ENCODE peak calls at places on chromosomes 7 and 10, in five cellular contexts. One of them, this sample, is unnamed.

GRCh38 chr7:31651800-31652326 is 35.2 kb upstream of the PPP1R17 start:
- DNase-seq in mesenchymal stem cell: no peak
- DNase-seq in H1: no peak
- DNase-seq in neuronal stem cell: no peak
- DNase-seq in mesendoderm: peak
- DNase-seq in this sample: no peak

GRCh38 chr7:8908889-8909288 is 475.5 kb downstream of the NXPH1 start:
- DNase-seq in mesendoderm: no peak
- DNase-seq in mesenchymal stem cell: no peak
- DNase-seq in neuronal stem cell: no peak
- DNase-seq in H1: no peak
- DNase-seq in this sample: no peak

GRCh38 chr10:98238391-98238790 is 29.6 kb downstream of the LOXL4 start:
- DNase-seq in mesendoderm: no peak
- DNase-seq in H1: no peak
- DNase-seq in neuronal stem cell: no peak
- DNase-seq in mesenchymal stem cell: no peak
- DNase-seq in this sample: no peak

GRCh38 chr10:94137747-94138146 is 144.0 kb downstream of the PLCE1 start:
- DNase-seq in mesenchymal stem cell: no peak
- DNase-seq in H1: no peak
- DNase-seq in mesendoderm: no peak
- DNase-seq in neuronal stem cell: no peak
- DNase-seq in this sample: peak

GRCh38 chr7:51732951-51733350 is 416.3 kb upstream of the COBL start:
- DNase-seq in mesenchymal stem cell: no peak
- DNase-seq in mesendoderm: peak
- DNase-seq in H1: no peak
- DNase-seq in neuronal stem cell: no peak
- DNase-seq in this sample: no peak

GRCh38 chr7:105734233-105734632 is 142.2 kb downstream of the ATXN7L1 start:
- DNase-seq in H1: no peak
- DNase-seq in mesendoderm: no peak
- DNase-seq in mesenchymal stem cell: peak
- DNase-seq in neuronal stem cell: no peak
- DNase-seq in this sample: peak

GRCh38 chr7:28068811-28069216 is 111.8 kb downstream of the JAZF1 start:
- DNase-seq in H1: no peak
- DNase-seq in neuronal stem cell: no peak
- DNase-seq in mesendoderm: no peak
- DNase-seq in mesenchymal stem cell: peak
- DNase-seq in this sample: peak

GRCh38 chr7:100157334-100158228 is 942 bp downstream of the TRAPPC14 start:
- DNase-seq in mesendoderm: peak
- DNase-seq in mesenchymal stem cell: peak
- DNase-seq in neuronal stem cell: no peak
- DNase-seq in H1: no peak
- DNase-seq in this sample: peak

GRCh38 chr10:46282460-46283216 is 4.2 kb upstream of the ANTXRL start:
- DNase-seq in neuronal stem cell: peak
- DNase-seq in mesenchymal stem cell: peak
- DNase-seq in mesendoderm: peak
- DNase-seq in H1: peak
- DNase-seq in this sample: peak

GRCh38 chr10:119391430-119392313 is 150.8 kb downstream of the RGS10 start:
- DNase-seq in mesenchymal stem cell: no peak
- DNase-seq in mesendoderm: no peak
- DNase-seq in neuronal stem cell: no peak
- DNase-seq in H1: no peak
- DNase-seq in this sample: no peak
- H2BK15ac ChIP-seq in mesenchymal stem cell: no peak
- H2BK15ac ChIP-seq in mesendoderm: no peak
- H2BK15ac ChIP-seq in neuronal stem cell: no peak
- H2BK15ac ChIP-seq in H1: no peak
- H2BK15ac ChIP-seq in this sample: no peak

GRCh38 chr10:121077331-121077730 is 226.2 kb downstream of the WDR11 start:
- DNase-seq in mesendoderm: peak
- DNase-seq in mesenchymal stem cell: peak
- DNase-seq in neuronal stem cell: no peak
- DNase-seq in H1: no peak
- DNase-seq in this sample: no peak
- H3K4me3 ChIP-seq in mesendoderm: no peak
- H3K4me3 ChIP-seq in mesenchymal stem cell: no peak
- H3K4me3 ChIP-seq in neuronal stem cell: no peak
- H3K4me3 ChIP-seq in H1: no peak
- H3K4me3 ChIP-seq in this sample: no peak

GRCh38 chr7:73423519-73424485 is 9.8 kb upstream of the FZD9 start:
- DNase-seq in mesendoderm: no peak
- DNase-seq in neuronal stem cell: peak
- DNase-seq in H1: peak
- DNase-seq in mesenchymal stem cell: peak
- DNase-seq in this sample: peak
- H2BK15ac ChIP-seq in mesendoderm: no peak
- H2BK15ac ChIP-seq in neuronal stem cell: peak
- H2BK15ac ChIP-seq in H1: no peak
- H2BK15ac ChIP-seq in mesenchymal stem cell: peak
- H2BK15ac ChIP-seq in this sample: no peak

GRCh38 chr10:119540038-119540437 is 2.5 kb downstream of the RGS10 start:
- DNase-seq in mesenchymal stem cell: no peak
- DNase-seq in H1: no peak
- DNase-seq in mesendoderm: no peak
- DNase-seq in neuronal stem cell: no peak
- DNase-seq in this sample: no peak

GRCh38 chr10:119542357-119542989 is at the start of gene RGS10:
- DNase-seq in neuronal stem cell: peak
- DNase-seq in mesenchymal stem cell: peak
- DNase-seq in mesendoderm: peak
- DNase-seq in H1: peak
- DNase-seq in this sample: peak

GRCh38 chr10:119542990-119543813 is 683 bp upstream of the RGS10 start:
- DNase-seq in neuronal stem cell: peak
- DNase-seq in mesendoderm: peak
- DNase-seq in mesenchymal stem cell: peak
- DNase-seq in H1: no peak
- DNase-seq in this sample: peak

GRCh38 chr10:119541046-119541445 is 1.5 kb downstream of the RGS10 start:
- DNase-seq in mesenchymal stem cell: peak
- DNase-seq in H1: no peak
- DNase-seq in mesendoderm: no peak
- DNase-seq in neuronal stem cell: no peak
- DNase-seq in this sample: peak

GRCh38 chr10:119541459-119542356 is 811 bp downstream of the RGS10 start:
- DNase-seq in H1: peak
- DNase-seq in mesendoderm: no peak
- DNase-seq in neuronal stem cell: no peak
- DNase-seq in mesenchymal stem cell: peak
- DNase-seq in this sample: no peak
- H3K4me3 ChIP-seq in H1: peak
- H3K4me3 ChIP-seq in mesendoderm: peak
- H3K4me3 ChIP-seq in neuronal stem cell: peak
- H3K4me3 ChIP-seq in mesenchymal stem cell: peak
- H3K4me3 ChIP-seq in this sample: peak

GRCh38 chr7:142030846-142031245 is 35.2 kb downstream of the MGAM start:
- DNase-seq in neuronal stem cell: no peak
- DNase-seq in mesenchymal stem cell: no peak
- DNase-seq in H1: no peak
- DNase-seq in mesendoderm: no peak
- DNase-seq in this sample: no peak
- H2BK15ac ChIP-seq in neuronal stem cell: no peak
- H2BK15ac ChIP-seq in mesenchymal stem cell: no peak
- H2BK15ac ChIP-seq in H1: no peak
- H2BK15ac ChIP-seq in mesendoderm: no peak
- H2BK15ac ChIP-seq in this sample: no peak